ENCODE peak calls at places on chromosome 1, in nine cellular contexts. One of them, this sample, is unnamed.

GRCh38 chr1:172041689-172042088 is 200.4 kb downstream of the DNM3 start:
- DNase-seq in BJ: no peak
- DNase-seq in skeletal muscle cell: peak
- DNase-seq in CD4-positive, CD25-positive, alpha-beta regulatory T cell: no peak
- DNase-seq in lower leg skin: no peak
- DNase-seq in transverse colon: no peak
- DNase-seq in heart left ventricle: no peak
- DNase-seq in GM06990: no peak
- DNase-seq in breast epithelium: no peak
- DNase-seq in this sample: no peak

GRCh38 chr1:90823686-90824085 is 106.6 kb upstream of the BARHL2 start:
- DNase-seq in transverse colon: no peak
- DNase-seq in BJ: no peak
- DNase-seq in GM06990: no peak
- DNase-seq in CD4-positive, CD25-positive, alpha-beta regulatory T cell: no peak
- DNase-seq in skeletal muscle cell: no peak
- DNase-seq in heart left ventricle: no peak
- DNase-seq in breast epithelium: no peak
- DNase-seq in lower leg skin: no peak
- DNase-seq in this sample: no peak

GRCh38 chr1:97271906-97272788 is 550.6 kb downstream of the PTBP2 start:
- DNase-seq in skeletal muscle cell: no peak
- DNase-seq in breast epithelium: no peak
- DNase-seq in heart left ventricle: no peak
- DNase-seq in lower leg skin: no peak
- DNase-seq in transverse colon: no peak
- DNase-seq in BJ: no peak
- DNase-seq in CD4-positive, CD25-positive, alpha-beta regulatory T cell: no peak
- DNase-seq in GM06990: no peak
- DNase-seq in this sample: no peak

GRCh38 chr1:150893336-150893913 is 6.5 kb downstream of the CTXND2 start:
- DNase-seq in lower leg skin: no peak
- DNase-seq in GM06990: no peak
- DNase-seq in CD4-positive, CD25-positive, alpha-beta regulatory T cell: no peak
- DNase-seq in skeletal muscle cell: no peak
- DNase-seq in BJ: no peak
- DNase-seq in transverse colon: no peak
- DNase-seq in heart left ventricle: no peak
- DNase-seq in breast epithelium: no peak
- DNase-seq in this sample: no peak

GRCh38 chr1:12167493-12168429 is 970 bp downstream of the TNFRSF1B start:
- DNase-seq in CD4-positive, CD25-positive, alpha-beta regulatory T cell: no peak
- DNase-seq in lower leg skin: no peak
- DNase-seq in BJ: no peak
- DNase-seq in breast epithelium: no peak
- DNase-seq in transverse colon: no peak
- DNase-seq in heart left ventricle: no peak
- DNase-seq in skeletal muscle cell: no peak
- DNase-seq in GM06990: no peak
- DNase-seq in this sample: no peak

GRCh38 chr1:37255111-37255795 is 219.1 kb upstream of the ZC3H12A start:
- DNase-seq in breast epithelium: no peak
- DNase-seq in skeletal muscle cell: no peak
- DNase-seq in heart left ventricle: peak
- DNase-seq in lower leg skin: no peak
- DNase-seq in BJ: no peak
- DNase-seq in transverse colon: no peak
- DNase-seq in CD4-positive, CD25-positive, alpha-beta regulatory T cell: no peak
- DNase-seq in GM06990: no peak
- DNase-seq in this sample: no peak

GRCh38 chr1:211133393-211133840 is 531 bp downstream of the KCNH1 start:
- DNase-seq in CD4-positive, CD25-positive, alpha-beta regulatory T cell: no peak
- DNase-seq in BJ: no peak
- DNase-seq in lower leg skin: no peak
- DNase-seq in breast epithelium: no peak
- DNase-seq in heart left ventricle: no peak
- DNase-seq in transverse colon: no peak
- DNase-seq in GM06990: peak
- DNase-seq in skeletal muscle cell: no peak
- DNase-seq in this sample: no peak

GRCh38 chr1:59971464-59971911 is 44.9 kb upstream of the CYP2J2 start:
- DNase-seq in BJ: no peak
- DNase-seq in skeletal muscle cell: no peak
- DNase-seq in CD4-positive, CD25-positive, alpha-beta regulatory T cell: no peak
- DNase-seq in heart left ventricle: peak
- DNase-seq in breast epithelium: peak
- DNase-seq in lower leg skin: peak
- DNase-seq in transverse colon: peak
- DNase-seq in GM06990: peak
- DNase-seq in this sample: peak

GRCh38 chr1:119310301-119310700 is 58.3 kb upstream of the HAO2 start:
- DNase-seq in skeletal muscle cell: no peak
- DNase-seq in lower leg skin: no peak
- DNase-seq in heart left ventricle: no peak
- DNase-seq in transverse colon: no peak
- DNase-seq in GM06990: no peak
- DNase-seq in CD4-positive, CD25-positive, alpha-beta regulatory T cell: no peak
- DNase-seq in BJ: no peak
- DNase-seq in breast epithelium: no peak
- DNase-seq in this sample: no peak

GRCh38 chr1:219317762-219318353 is 144.2 kb downstream of the LYPLAL1 start:
- DNase-seq in breast epithelium: no peak
- DNase-seq in heart left ventricle: no peak
- DNase-seq in BJ: no peak
- DNase-seq in GM06990: no peak
- DNase-seq in transverse colon: no peak
- DNase-seq in skeletal muscle cell: no peak
- DNase-seq in CD4-positive, CD25-positive, alpha-beta regulatory T cell: no peak
- DNase-seq in lower leg skin: no peak
- DNase-seq in this sample: no peak

GRCh38 chr1:152003846-152004442 is 10.3 kb upstream of the S100A10 start:
- DNase-seq in heart left ventricle: no peak
- DNase-seq in CD4-positive, CD25-positive, alpha-beta regulatory T cell: no peak
- DNase-seq in transverse colon: no peak
- DNase-seq in BJ: no peak
- DNase-seq in lower leg skin: no peak
- DNase-seq in skeletal muscle cell: no peak
- DNase-seq in breast epithelium: no peak
- DNase-seq in GM06990: no peak
- DNase-seq in this sample: no peak

GRCh38 chr1:39391741-39392679 is 99.4 kb upstream of the BMP8A start:
- DNase-seq in skeletal muscle cell: peak
- DNase-seq in BJ: no peak
- DNase-seq in breast epithelium: peak
- DNase-seq in lower leg skin: no peak
- DNase-seq in GM06990: no peak
- DNase-seq in CD4-positive, CD25-positive, alpha-beta regulatory T cell: no peak
- DNase-seq in transverse colon: no peak
- DNase-seq in heart left ventricle: peak
- DNase-seq in this sample: no peak

GRCh38 chr1:204692320-204692851 is 6.8 kb upstream of the LRRN2 start:
- DNase-seq in CD4-positive, CD25-positive, alpha-beta regulatory T cell: no peak
- DNase-seq in transverse colon: no peak
- DNase-seq in BJ: no peak
- DNase-seq in lower leg skin: no peak
- DNase-seq in GM06990: no peak
- DNase-seq in breast epithelium: no peak
- DNase-seq in skeletal muscle cell: no peak
- DNase-seq in heart left ventricle: no peak
- DNase-seq in this sample: no peak

GRCh38 chr1:8097077-8097799 is 71.1 kb upstream of the ERRFI1 start:
- DNase-seq in BJ: peak
- DNase-seq in CD4-positive, CD25-positive, alpha-beta regulatory T cell: no peak
- DNase-seq in skeletal muscle cell: peak
- DNase-seq in transverse colon: peak
- DNase-seq in GM06990: peak
- DNase-seq in heart left ventricle: no peak
- DNase-seq in lower leg skin: no peak
- DNase-seq in breast epithelium: no peak
- DNase-seq in this sample: no peak

GRCh38 chr1:84488107-84488506 is 9.0 kb downstream of the RPF1 start:
- DNase-seq in transverse colon: no peak
- DNase-seq in CD4-positive, CD25-positive, alpha-beta regulatory T cell: no peak
- DNase-seq in lower leg skin: no peak
- DNase-seq in BJ: no peak
- DNase-seq in breast epithelium: no peak
- DNase-seq in heart left ventricle: no peak
- DNase-seq in skeletal muscle cell: no peak
- DNase-seq in GM06990: no peak
- DNase-seq in this sample: no peak

GRCh38 chr1:199612976-199613774 is 414.3 kb upstream of the NR5A2 start:
- DNase-seq in transverse colon: no peak
- DNase-seq in lower leg skin: no peak
- DNase-seq in heart left ventricle: no peak
- DNase-seq in BJ: no peak
- DNase-seq in breast epithelium: no peak
- DNase-seq in skeletal muscle cell: peak
- DNase-seq in GM06990: no peak
- DNase-seq in CD4-positive, CD25-positive, alpha-beta regulatory T cell: no peak
- DNase-seq in this sample: no peak

GRCh38 chr1:159652506-159652905 is 61.9 kb downstream of the CRP start:
- DNase-seq in lower leg skin: no peak
- DNase-seq in breast epithelium: no peak
- DNase-seq in transverse colon: no peak
- DNase-seq in heart left ventricle: no peak
- DNase-seq in skeletal muscle cell: no peak
- DNase-seq in CD4-positive, CD25-positive, alpha-beta regulatory T cell: no peak
- DNase-seq in GM06990: no peak
- DNase-seq in BJ: no peak
- DNase-seq in this sample: no peak

GRCh38 chr1:44544960-44545359 is 129.3 kb downstream of the TMEM53 start:
- DNase-seq in breast epithelium: no peak
- DNase-seq in GM06990: no peak
- DNase-seq in BJ: no peak
- DNase-seq in heart left ventricle: no peak
- DNase-seq in CD4-positive, CD25-positive, alpha-beta regulatory T cell: no peak
- DNase-seq in transverse colon: no peak
- DNase-seq in lower leg skin: no peak
- DNase-seq in skeletal muscle cell: no peak
- DNase-seq in this sample: no peak

GRCh38 chr1:39979654-39980053 is 24.7 kb downstream of the MFSD2A start:
- DNase-seq in BJ: no peak
- DNase-seq in transverse colon: no peak
- DNase-seq in heart left ventricle: no peak
- DNase-seq in breast epithelium: no peak
- DNase-seq in CD4-positive, CD25-positive, alpha-beta regulatory T cell: no peak
- DNase-seq in lower leg skin: no peak
- DNase-seq in skeletal muscle cell: no peak
- DNase-seq in GM06990: no peak
- DNase-seq in this sample: no peak

GRCh38 chr1:93813076-93813475 is 65.9 kb downstream of the DNTTIP2 start:
- DNase-seq in heart left ventricle: no peak
- DNase-seq in CD4-positive, CD25-positive, alpha-beta regulatory T cell: no peak
- DNase-seq in BJ: no peak
- DNase-seq in transverse colon: no peak
- DNase-seq in skeletal muscle cell: no peak
- DNase-seq in GM06990: no peak
- DNase-seq in breast epithelium: no peak
- DNase-seq in lower leg skin: no peak
- DNase-seq in this sample: no peak

GRCh38 chr1:93815738-93816110 is 63.3 kb downstream of the DNTTIP2 start:
- DNase-seq in skeletal muscle cell: no peak
- DNase-seq in lower leg skin: no peak
- DNase-seq in transverse colon: no peak
- DNase-seq in heart left ventricle: no peak
- DNase-seq in GM06990: no peak
- DNase-seq in BJ: no peak
- DNase-seq in breast epithelium: no peak
- DNase-seq in CD4-positive, CD25-positive, alpha-beta regulatory T cell: no peak
- DNase-seq in this sample: no peak

GRCh38 chr1:93814059-93814794 is 64.8 kb downstream of the DNTTIP2 start:
- DNase-seq in heart left ventricle: peak
- DNase-seq in CD4-positive, CD25-positive, alpha-beta regulatory T cell: no peak
- DNase-seq in skeletal muscle cell: peak
- DNase-seq in lower leg skin: no peak
- DNase-seq in transverse colon: peak
- DNase-seq in BJ: no peak
- DNase-seq in breast epithelium: peak
- DNase-seq in GM06990: no peak
- DNase-seq in this sample: no peak

GRCh38 chr1:93816970-93817738 is 61.9 kb downstream of the DNTTIP2 start:
- DNase-seq in heart left ventricle: no peak
- DNase-seq in BJ: no peak
- DNase-seq in lower leg skin: no peak
- DNase-seq in breast epithelium: no peak
- DNase-seq in GM06990: no peak
- DNase-seq in CD4-positive, CD25-positive, alpha-beta regulatory T cell: no peak
- DNase-seq in skeletal muscle cell: peak
- DNase-seq in transverse colon: no peak
- DNase-seq in this sample: no peak

GRCh38 chr1:93814795-93815737 is 63.9 kb downstream of the DNTTIP2 start:
- DNase-seq in BJ: no peak
- DNase-seq in CD4-positive, CD25-positive, alpha-beta regulatory T cell: no peak
- DNase-seq in transverse colon: no peak
- DNase-seq in GM06990: no peak
- DNase-seq in breast epithelium: no peak
- DNase-seq in heart left ventricle: no peak
- DNase-seq in skeletal muscle cell: no peak
- DNase-seq in lower leg skin: no peak
- DNase-seq in this sample: no peak
- H3K4me3 ChIP-seq in BJ: no peak
- H3K4me3 ChIP-seq in CD4-positive, CD25-positive, alpha-beta regulatory T cell: no peak
- H3K4me3 ChIP-seq in transverse colon: no peak
- H3K4me3 ChIP-seq in GM06990: no peak
- H3K4me3 ChIP-seq in breast epithelium: no peak
- H3K4me3 ChIP-seq in heart left ventricle: no peak
- H3K4me3 ChIP-seq in skeletal muscle cell: no peak
- H3K4me3 ChIP-seq in lower leg skin: no peak
- H3K4me3 ChIP-seq in this sample: no peak

GRCh38 chr1:92831368-92831761 is 475 bp upstream of the RPL5 start:
- DNase-seq in skeletal muscle cell: no peak
- DNase-seq in heart left ventricle: no peak
- DNase-seq in lower leg skin: no peak
- DNase-seq in GM06990: no peak
- DNase-seq in CD4-positive, CD25-positive, alpha-beta regulatory T cell: no peak
- DNase-seq in breast epithelium: no peak
- DNase-seq in BJ: no peak
- DNase-seq in transverse colon: no peak
- DNase-seq in this sample: no peak
- H3K4me3 ChIP-seq in skeletal muscle cell: no peak
- H3K4me3 ChIP-seq in heart left ventricle: peak
- H3K4me3 ChIP-seq in lower leg skin: no peak
- H3K4me3 ChIP-seq in GM06990: no peak
- H3K4me3 ChIP-seq in CD4-positive, CD25-positive, alpha-beta regulatory T cell: peak
- H3K4me3 ChIP-seq in breast epithelium: peak
- H3K4me3 ChIP-seq in BJ: no peak
- H3K4me3 ChIP-seq in transverse colon: peak
- H3K4me3 ChIP-seq in this sample: peak

GRCh38 chr1:213362598-213362997 is 311.6 kb downstream of the RPS6KC1 start:
- DNase-seq in BJ: no peak
- DNase-seq in breast epithelium: no peak
- DNase-seq in CD4-positive, CD25-positive, alpha-beta regulatory T cell: no peak
- DNase-seq in GM06990: no peak
- DNase-seq in skeletal muscle cell: no peak
- DNase-seq in lower leg skin: no peak
- DNase-seq in heart left ventricle: no peak
- DNase-seq in transverse colon: no peak
- DNase-seq in this sample: no peak
- H3K4me3 ChIP-seq in BJ: no peak
- H3K4me3 ChIP-seq in breast epithelium: no peak
- H3K4me3 ChIP-seq in CD4-positive, CD25-positive, alpha-beta regulatory T cell: no peak
- H3K4me3 ChIP-seq in GM06990: no peak
- H3K4me3 ChIP-seq in skeletal muscle cell: no peak
- H3K4me3 ChIP-seq in lower leg skin: no peak
- H3K4me3 ChIP-seq in heart left ventricle: no peak
- H3K4me3 ChIP-seq in transverse colon: no peak
- H3K4me3 ChIP-seq in this sample: no peak

GRCh38 chr1:121417289-121417955 is 232.6 kb downstream of the SRGAP2C start:
- DNase-seq in breast epithelium: no peak
- DNase-seq in transverse colon: no peak
- DNase-seq in GM06990: no peak
- DNase-seq in lower leg skin: no peak
- DNase-seq in BJ: no peak
- DNase-seq in CD4-positive, CD25-positive, alpha-beta regulatory T cell: no peak
- DNase-seq in heart left ventricle: no peak
- DNase-seq in skeletal muscle cell: no peak
- DNase-seq in this sample: no peak
- H3K4me3 ChIP-seq in breast epithelium: no peak
- H3K4me3 ChIP-seq in transverse colon: no peak
- H3K4me3 ChIP-seq in GM06990: no peak
- H3K4me3 ChIP-seq in lower leg skin: no peak
- H3K4me3 ChIP-seq in BJ: no peak
- H3K4me3 ChIP-seq in CD4-positive, CD25-positive, alpha-beta regulatory T cell: no peak
- H3K4me3 ChIP-seq in heart left ventricle: no peak
- H3K4me3 ChIP-seq in skeletal muscle cell: no peak
- H3K4me3 ChIP-seq in this sample: no peak